ENCODE peak calls at places on chromosomes 1 and 21, in five cellular contexts. N is testis, H is brain microvascular endothelial cell, F is tibial artery, D is aorta. K is an unnamed sample.

GRCh38 chr1:19374402-19374801 is 62.3 kb downstream of the SLC66A1 start:
- DNase-seq in H (no peak), N (no peak), D (no peak), F (no peak), K (no peak)

GRCh38 chr1:171707583-171707982 is 34.3 kb downstream of the VAMP4 start:
- DNase-seq in D (no peak), N (no peak), H (no peak), F (no peak), K (no peak)

GRCh38 chr1:214264196-214264595 is 16.8 kb upstream of the SMYD2 start:
- DNase-seq in N (no peak), H (no peak), D (no peak), F (no peak), K (no peak)

GRCh38 chr21:36288651-36289243 is 31.2 kb upstream of the MORC3 start:
- DNase-seq in F (no peak), N (no peak), H (no peak), D (no peak), K (no peak)

GRCh38 chr1:201268604-201269151 is 14.6 kb upstream of the PKP1 start:
- DNase-seq in D (no peak), N (no peak), H (peak; percentile 87), F (no peak), K (peak; percentile 86)

GRCh38 chr1:92080128-92080985 is at the start of gene BTBD8:
- DNase-seq in D (peak; percentile 90), H (peak; percentile 43), F (peak; percentile 87), N (peak; percentile 93), K (peak; percentile 34)

GRCh38 chr21:16775056-16775455 is 737.8 kb upstream of the CXADR start:
- DNase-seq in F (no peak), D (no peak), H (no peak), N (peak; percentile 23), K (no peak)

GRCh38 chr1:162094271-162094670 is 24.8 kb downstream of the NOS1AP start:
- DNase-seq in H (no peak), F (no peak), D (no peak), N (no peak), K (no peak)

GRCh38 chr1:91844862-91845528 is 41.0 kb downstream of the TGFBR3 start:
- DNase-seq in H (peak; percentile 74), F (peak; percentile 82), D (no peak), N (peak; percentile 57), K (peak; percentile 95)

GRCh38 chr1:10019561-10019960 is 13.2 kb upstream of the UBE4B start:
- DNase-seq in H (no peak), N (no peak), F (no peak), D (no peak), K (no peak)

GRCh38 chr1:166813508-166814223 is 25.6 kb upstream of the POGK start:
- DNase-seq in H (no peak), N (no peak), D (no peak), F (no peak), K (no peak)

GRCh38 chr1:110148961-110149360 is 1.3 kb upstream of the SLC6A17 start:
- DNase-seq in H (no peak), N (no peak), F (no peak), D (no peak), K (no peak)

GRCh38 chr21:31284797-31285397 is 59.2 kb downstream of the TIAM1 start:
- DNase-seq in D (no peak), H (peak; percentile 56), N (no peak), F (no peak), K (no peak)

GRCh38 chr1:181095763-181096184 is 7.3 kb downstream of the IER5 start:
- DNase-seq in N (no peak), F (no peak), D (no peak), H (no peak), K (no peak)

GRCh38 chr1:27938488-27938887 is 3.7 kb downstream of the SMPDL3B start:
- DNase-seq in F (no peak), H (no peak), D (no peak), N (no peak), K (no peak)

DNA sequence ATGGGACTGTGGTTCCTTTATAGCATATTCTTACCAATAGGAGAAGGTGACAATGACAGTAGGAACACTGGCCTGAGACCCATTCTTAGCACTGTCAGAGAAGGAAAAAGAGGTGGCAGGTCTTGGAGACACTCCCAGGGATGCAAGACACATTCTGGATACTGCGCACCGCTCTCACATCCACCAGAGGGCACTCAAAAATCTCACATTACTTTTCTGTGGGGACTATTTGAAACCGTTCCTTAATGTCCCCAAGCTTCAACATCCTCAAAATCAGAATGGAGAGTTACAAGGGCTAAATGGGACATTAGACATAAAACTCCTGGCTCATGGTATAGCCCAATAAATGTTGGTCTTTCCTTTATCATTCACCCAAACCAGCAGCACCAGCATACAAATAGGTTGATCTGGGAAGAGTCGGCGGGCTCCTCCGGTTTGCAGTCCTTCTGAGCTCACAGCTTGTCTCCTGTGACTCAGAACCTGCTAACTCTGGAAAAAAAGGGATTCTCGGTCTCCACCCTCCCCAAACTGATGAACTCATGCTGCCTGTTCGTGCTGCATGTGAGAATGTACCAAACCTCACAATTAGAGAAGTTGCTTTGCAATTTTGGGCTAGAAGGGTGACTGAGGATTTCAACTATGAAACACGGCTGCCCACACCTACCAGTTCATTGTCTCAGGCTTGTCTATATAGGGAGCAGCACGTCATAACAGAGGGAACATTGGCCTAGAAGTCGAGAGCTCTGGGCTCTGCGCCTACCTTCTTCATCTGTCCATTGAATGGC is 40.2 kb downstream of the IL12RB2 start:
- DNase-seq in D (no peak), H (peak; percentile 49), F (no peak), N (peak; percentile 59), K (no peak)
- H3K4me3 ChIP-seq in D (no peak overlapping the region), H (no peak overlapping the region), F (no peak overlapping the region), N (no peak overlapping the region), K (no peak overlapping the region)

GRCh38 chr1:4655674-4656532 is 1.5 kb downstream of the AJAP1 start:
- DNase-seq in F (no peak), H (peak; percentile 62), N (peak; percentile 85), D (peak; percentile 82), K (no peak)
- H3K4me3 ChIP-seq in F (no peak overlapping the region), H (peak overlapping the region; percentile 57), N (peak overlapping the region; percentile 49), D (no peak overlapping the region), K (peak overlapping the region; percentile 5)

GRCh38 chr1:220804202-220804586 is 17.5 kb downstream of the MTARC1 start:
- DNase-seq in H (no peak), N (no peak), D (no peak), F (no peak), K (no peak)

GRCh38 chr1:220807726-220808125 is 21.0 kb downstream of the MTARC1 start:
- DNase-seq in N (no peak), H (no peak), D (no peak), F (no peak), K (no peak)

GRCh38 chr1:220806408-220806807 is 19.7 kb downstream of the MTARC1 start:
- DNase-seq in H (no peak), N (no peak), F (no peak), D (no peak), K (no peak)

GRCh38 chr1:220800262-220800661 is 13.5 kb downstream of the MTARC1 start:
- DNase-seq in H (no peak), F (no peak), N (no peak), D (no peak), K (no peak)

DNA sequence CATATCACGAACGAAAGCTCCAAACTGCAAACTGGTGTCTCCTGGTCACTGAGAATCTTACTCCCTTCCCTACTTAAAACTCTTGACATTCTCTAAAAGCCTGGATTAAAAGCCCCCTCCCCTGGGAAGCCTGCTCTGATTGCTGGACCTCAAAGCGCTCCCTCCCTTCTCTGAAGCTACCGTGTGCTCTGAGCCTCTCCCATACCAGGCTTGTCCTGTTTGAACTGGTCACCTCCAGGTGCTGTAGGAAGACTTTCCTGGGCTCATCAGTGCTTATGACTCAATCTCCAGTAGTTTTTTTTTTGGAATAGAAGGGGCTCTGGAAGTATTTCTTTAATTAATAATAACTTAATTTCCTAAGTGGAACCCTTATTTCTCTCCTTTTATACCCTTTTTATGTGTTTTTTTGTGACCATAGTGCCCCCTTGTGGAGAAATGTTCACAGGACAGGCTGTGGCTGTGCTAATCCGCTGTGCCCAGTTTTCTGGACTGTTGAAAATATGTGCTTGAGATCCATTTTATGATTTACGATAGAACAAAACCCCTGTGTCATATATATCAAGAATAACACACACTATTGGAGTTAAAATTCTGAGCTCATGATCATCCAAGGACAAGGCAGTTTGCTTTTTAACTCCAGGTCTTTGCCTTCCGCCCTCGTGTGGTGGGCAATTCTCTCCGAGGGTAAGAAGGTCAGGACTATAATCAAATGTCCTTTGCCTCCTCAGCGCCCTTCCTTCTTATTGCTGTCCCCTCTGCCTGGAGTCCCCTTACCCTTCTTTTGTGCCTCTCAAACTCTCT is 16.9 kb downstream of the MTARC1 start:
- DNase-seq in D (no peak), H (peak; percentile 48), F (no peak), N (peak; percentile 56), K (no peak)
- H3K4me3 ChIP-seq in D (no peak overlapping the region), H (no peak overlapping the region), F (peak overlapping the region; percentile 19), N (no peak overlapping the region), K (no peak overlapping the region)

GRCh38 chr1:23122023-23122738 is 46.5 kb downstream of the LUZP1 start:
- DNase-seq in N (peak; percentile 21), H (no peak), F (peak; percentile 30), D (no peak), K (no peak)
- H3K4me3 ChIP-seq in N (no peak overlapping the region), H (no peak overlapping the region), F (no peak overlapping the region), D (peak overlapping the region; percentile 26), K (no peak overlapping the region)

GRCh38 chr1:78004719-78005346 is at the start of gene DNAJB4:
- DNase-seq in F (peak; percentile 83), D (no peak), H (peak; percentile 97), N (peak; percentile 95), K (peak; percentile 95)

GRCh38 chr1:78007677-78008341 is 3.1 kb downstream of the DNAJB4 start:
- DNase-seq in N (no peak), H (no peak), F (no peak), D (no peak), K (no peak)

GRCh38 chr1:78005755-78006154 is 1.0 kb downstream of the DNAJB4 start:
- DNase-seq in H (peak; percentile 81), N (peak; percentile 33), F (no peak), D (no peak), K (peak; percentile 46)

GRCh38 chr1:78005347-78005722 is 596 bp downstream of the DNAJB4 start:
- DNase-seq in N (no peak), H (no peak), F (no peak), D (no peak), K (no peak)

GRCh38 chr1:78006491-78006890 is 1.8 kb downstream of the DNAJB4 start:
- DNase-seq in N (no peak), F (no peak), D (no peak), H (no peak), K (no peak)
- H3K4me3 ChIP-seq in N (peak overlapping the region; percentile 47), F (peak overlapping the region; percentile 57), D (peak overlapping the region; percentile 98), H (peak overlapping the region; percentile 69), K (peak overlapping the region; percentile 55)

DNA sequence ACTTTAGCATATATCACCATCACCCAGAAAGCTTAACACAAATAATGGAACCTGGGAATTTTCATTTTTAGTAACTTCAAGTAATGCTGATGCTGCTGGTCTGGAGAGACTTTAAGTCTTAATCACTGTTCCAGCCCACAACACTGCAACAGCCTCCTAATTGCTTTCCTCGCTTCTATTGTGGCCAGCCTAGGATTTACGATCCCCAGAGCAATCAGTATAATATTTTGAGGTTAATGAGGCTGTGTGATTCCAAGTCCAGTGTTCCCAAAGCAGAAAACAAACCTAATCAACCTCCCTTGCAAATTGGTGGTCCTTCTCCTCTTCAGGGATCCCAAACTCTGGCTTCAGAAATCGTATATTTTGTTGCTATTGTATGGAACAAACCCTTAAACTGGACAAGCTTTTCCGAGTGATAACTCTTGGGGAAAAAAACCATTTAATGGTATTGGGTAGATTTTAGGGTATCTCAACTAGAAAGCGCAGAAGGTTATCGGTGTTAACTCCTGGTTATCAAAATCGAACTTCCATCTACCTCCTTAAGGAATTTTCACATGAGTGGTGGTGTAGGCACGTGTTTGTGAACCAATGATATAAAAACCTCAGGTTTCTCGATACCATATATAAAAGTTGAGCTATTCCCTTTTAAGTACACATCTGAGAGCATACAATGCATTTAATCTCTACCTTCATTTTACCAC is 50.0 kb upstream of the BOLA1 start:
- DNase-seq in D (no peak), H (no peak), N (no peak), F (no peak), K (no peak)
- H3K4me3 ChIP-seq in D (peak overlapping the region; percentile 69), H (peak overlapping the region; percentile 52), N (no peak overlapping the region), F (peak overlapping the region; percentile 51), K (peak overlapping the region; percentile 64)

K was measured in skeletal muscle cell.